ENCODE peak calls at places on chromosomes 11 and 22, in seven cellular contexts. H is K562, U is Caco-2, Y is esophagus squamous epithelium, S is pancreas, I is lung, M is cardiac muscle cell. V is an unnamed sample.

GRCh38 chr11:130178992-130179391 is 19.4 kb downstream of the ST14 start:
- DNase-seq in M (no peak), S (no peak), H (no peak), I (no peak), Y (no peak), U (no peak), V (no peak)

GRCh38 chr22:49670610-49671330 is 156.9 kb downstream of the BRD1 start:
- DNase-seq in S (no peak), H (no peak), I (no peak), U (no peak), M (no peak), Y (no peak), V (no peak)

GRCh38 chr22:17314472-17314871 is 54.8 kb upstream of the CECR2 start:
- DNase-seq in S (no peak), Y (no peak), M (no peak), H (no peak), I (peak; percentile 17), U (no peak), V (no peak)

GRCh38 chr11:116772443-116773202 is at the start of gene BUD13:
- DNase-seq in I (peak; percentile 92), H (peak; percentile 90), U (peak; percentile 96), Y (peak; percentile 56), M (peak; percentile 92), S (peak; percentile 92), V (no peak)

GRCh38 chr11:127994736-127995135 is 592.6 kb downstream of the ETS1 start:
- DNase-seq in U (no peak), M (no peak), Y (no peak), S (no peak), H (no peak), I (no peak), V (no peak)

GRCh38 chr11:131137046-131137445 is 220.8 kb upstream of the SNX19 start:
- DNase-seq in M (no peak), H (no peak), I (no peak), S (no peak), Y (no peak), U (no peak), V (no peak)

GRCh38 chr11:130300567-130300966 is 14.2 kb downstream of the ZBTB44 start:
- DNase-seq in U (no peak), M (no peak), I (no peak), Y (no peak), H (no peak), S (no peak), V (no peak)

GRCh38 chr22:35539910-35540599 is 576 bp upstream of the RASD2 start:
- DNase-seq in I (no peak), M (peak; percentile 78), S (peak; percentile 56), Y (no peak), H (peak; percentile 96), U (no peak), V (no peak)

GRCh38 chr22:42519544-42520237 is at the start of gene RRP7A:
- DNase-seq in Y (peak; percentile 21), M (peak; percentile 84), U (peak; percentile 73), I (peak; percentile 74), S (peak; percentile 73), H (peak; percentile 72), V (no peak)

GRCh38 chr11:98835336-98835735 is 185.4 kb upstream of the CNTN5 start:
- DNase-seq in U (no peak), M (peak; percentile 1), S (no peak), H (no peak), I (no peak), Y (no peak), V (no peak)

GRCh38 chr22:50606561-50607365 is 6.2 kb downstream of the MAPK8IP2 start:
- DNase-seq in S (no peak), Y (no peak), U (no peak), M (no peak), H (no peak), I (no peak), V (no peak)

GRCh38 chr11:119218141-119218878 is 12.2 kb downstream of the CBL start:
- DNase-seq in Y (no peak), H (peak; percentile 31), S (no peak), U (no peak), I (no peak), M (no peak), V (no peak)

GRCh38 chr11:16809901-16810668 is 71.6 kb downstream of the C11orf58 start:
- DNase-seq in H (no peak), S (peak; percentile 56), M (no peak), Y (no peak), U (no peak), I (no peak), V (no peak)

GRCh38 chr11:48074425-48075181 is 94.2 kb downstream of the PTPRJ start:
- DNase-seq in S (no peak), Y (no peak), M (no peak), U (no peak), H (no peak), I (no peak), V (no peak)

GRCh38 chr11:32008879-32009548 is 81.9 kb upstream of the RCN1 start:
- DNase-seq in Y (no peak), H (no peak), S (no peak), U (no peak), M (no peak), I (no peak), V (no peak)

GRCh38 chr11:32002311-32002710 is 88.6 kb upstream of the RCN1 start:
- DNase-seq in M (no peak), Y (no peak), H (no peak), U (no peak), I (no peak), S (no peak), V (no peak)

GRCh38 chr11:32005786-32006406 is 85.0 kb upstream of the RCN1 start:
- DNase-seq in S (no peak), M (no peak), U (no peak), Y (no peak), I (no peak), H (no peak), V (no peak)

GRCh38 chr11:32003335-32003734 is 87.5 kb upstream of the RCN1 start:
- DNase-seq in I (no peak), M (no peak), H (no peak), S (no peak), Y (no peak), U (no peak), V (no peak)

DNA sequence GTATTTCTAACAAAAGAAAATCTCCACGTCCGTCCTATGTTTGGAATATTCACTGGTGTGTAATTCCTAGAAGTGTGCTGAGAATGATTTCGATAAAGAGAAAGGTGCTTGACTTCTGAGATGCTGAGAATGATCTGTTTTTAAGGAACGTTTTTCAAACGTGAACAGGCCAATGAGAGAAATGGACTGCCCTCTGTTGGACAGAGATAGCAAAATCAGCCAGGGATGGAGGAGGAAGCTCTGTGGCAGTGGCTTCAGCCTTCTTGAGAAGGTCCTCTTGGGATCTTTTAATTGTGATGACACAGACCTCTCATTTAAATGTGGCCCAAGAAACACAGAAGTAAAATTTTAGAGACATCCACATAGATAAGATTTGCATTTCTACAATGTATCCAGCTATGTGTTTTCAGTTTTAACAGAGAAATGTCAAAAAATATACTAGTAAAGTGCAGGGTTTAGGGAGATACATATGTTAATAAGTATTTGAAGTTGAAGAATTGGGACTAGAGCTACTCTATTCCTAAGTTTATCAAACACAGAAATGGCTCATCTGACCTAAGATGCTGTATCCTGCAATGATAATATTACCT is 84.0 kb upstream of the RCN1 start:
- DNase-seq in S (no peak), I (no peak), U (no peak), H (peak; percentile 46), Y (no peak), M (peak; percentile 53), V (no peak)
- TF ChIP-seq CTCF in S (peak; percentile 52), I (no peak), U (peak; percentile 34), H (peak; percentile 61), Y (peak; percentile 27), M (peak; percentile 75), V (no peak)

DNA sequence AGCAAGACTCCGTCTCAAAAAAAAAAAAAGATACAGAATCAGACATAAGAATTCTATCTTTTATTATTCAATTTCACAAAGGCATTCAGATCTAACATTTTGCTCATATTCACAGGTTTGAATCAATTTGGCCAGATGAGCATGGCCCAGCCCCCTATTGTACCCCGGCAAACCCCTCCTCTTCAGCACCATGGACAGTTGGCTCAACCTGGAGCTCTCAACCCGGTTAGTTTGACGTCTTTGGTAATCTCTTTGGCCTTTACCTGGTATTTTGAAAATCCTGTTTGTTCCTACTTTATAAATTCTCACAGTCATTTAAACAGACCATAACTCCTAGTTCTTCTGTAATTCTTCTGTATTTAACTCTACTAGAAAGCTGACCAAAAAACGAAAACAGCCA is 55.3 kb downstream of the EP300 start:
- DNase-seq in M (no peak), H (no peak), Y (no peak), I (no peak), S (no peak), U (no peak), V (no peak)
- H3K36me3 ChIP-seq in M (peaks cover 91% of the 10 kb centered on the region), H (peaks cover 84% of the 10 kb centered on the region), Y (peaks cover 100% of the 10 kb centered on the region), I (peaks cover 36% of the 10 kb centered on the region), S (peaks cover 53% of the 10 kb centered on the region), U (no peaks in the 10 kb centered on the region), V (peaks cover 4% of the 10 kb centered on the region)

DNA sequence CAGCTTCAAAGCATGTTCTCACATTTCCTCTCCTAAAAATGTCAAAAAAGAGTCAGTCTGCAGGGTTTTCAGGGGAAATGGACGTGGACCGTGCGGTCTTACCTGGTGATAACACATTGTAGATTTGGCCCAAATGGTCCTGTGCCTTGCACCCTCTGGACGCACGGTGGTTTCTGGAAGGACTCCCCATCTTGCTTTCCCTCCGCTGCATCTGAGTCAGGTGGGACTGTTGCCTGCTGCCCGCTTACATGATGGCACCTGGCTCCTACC is 1290.1 kb downstream of the TBC1D22A start:
- DNase-seq in M (no peak), Y (no peak), S (no peak), H (no peak), I (no peak), U (no peak), V (peak; percentile 42)
- H3K9me3 ChIP-seq in M (no peaks in the 10 kb centered on the region), Y (no peaks in the 10 kb centered on the region), S (no peaks in the 10 kb centered on the region), H (no peaks in the 10 kb centered on the region), I (no peaks in the 10 kb centered on the region), U (no peaks in the 10 kb centered on the region), V (no peaks in the 10 kb centered on the region)

GRCh38 chr11:64102005-64102738 is 63.7 kb downstream of the MACROD1 start:
- DNase-seq in I (no peak), H (no peak), Y (no peak), M (no peak), U (no peak), S (no peak), V (no peak)

GRCh38 chr11:64100782-64101358 is 65.0 kb downstream of the MACROD1 start:
- DNase-seq in Y (no peak), M (no peak), H (no peak), I (no peak), U (no peak), S (no peak), V (no peak)

GRCh38 chr11:64099436-64099835 is 63.7 kb downstream of the FLRT1 start:
- DNase-seq in Y (no peak), H (no peak), U (no peak), I (no peak), M (no peak), S (no peak), V (no peak)

GRCh38 chr11:64101461-64101860 is 64.5 kb downstream of the MACROD1 start:
- DNase-seq in H (no peak), S (no peak), M (no peak), I (no peak), Y (no peak), U (no peak), V (no peak)

DNA sequence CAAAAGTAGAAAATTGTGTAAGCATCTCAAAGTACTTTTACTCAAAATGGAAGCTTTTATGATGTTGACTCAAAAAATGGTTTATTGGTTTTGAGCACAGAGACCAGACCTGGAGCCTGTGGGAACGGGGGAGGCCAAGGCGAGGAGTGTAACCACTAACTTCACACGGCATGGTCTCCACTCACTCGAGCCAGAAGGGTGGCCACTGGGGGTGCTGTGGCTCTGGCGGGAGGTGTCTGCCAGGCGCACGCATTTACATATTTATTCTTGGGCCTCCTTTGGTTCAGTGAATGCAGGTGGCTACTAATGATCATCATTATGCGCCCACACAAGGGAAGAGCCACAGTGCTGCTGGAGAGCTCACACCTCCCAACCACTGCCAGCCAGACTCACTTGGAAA is 64.6 kb downstream of the FLRT1 start:
- DNase-seq in Y (no peak), S (no peak), I (no peak), M (no peak), U (no peak), H (peak; percentile 61), V (no peak)
- TF ChIP-seq CTCF in Y (no peak), S (no peak), I (no peak), M (peak; percentile 17), U (no peak), H (peak; percentile 67), V (no peak)